ENCODE peak calls at places on chromosomes 4 and X, in eight cellular contexts. B, D, Y, M, V, L, A and N are unnamed samples.

GRCh38 chr4:1112174-1112820 is 1.1 kb downstream of the RNF212 start:
- DNase-seq in A (no peak), D (peak), L (peak), B (no peak), V (no peak), Y (no peak), M (no peak), N (no peak)

GRCh38 chr4:70559216-70559830 is 32.7 kb upstream of the AMBN start:
- DNase-seq in V (no peak), B (peak), A (no peak), M (peak), Y (peak), D (peak), L (peak), N (no peak)

GRCh38 chrX:35826503-35826902 is 28.4 kb downstream of the MAGEB16 start:
- DNase-seq in M (no peak), Y (no peak), A (no peak), L (no peak), B (no peak), V (no peak), D (no peak), N (no peak)

GRCh38 chr4:86117781-86118302 is 242.0 kb downstream of the MAPK10 start:
- DNase-seq in D (no peak), B (no peak), A (no peak), M (peak), Y (peak), L (no peak), V (no peak), N (peak)

GRCh38 chrX:151153086-151153485 is 23.3 kb upstream of the GPR50 start:
- DNase-seq in L (no peak), M (peak), Y (peak), B (no peak), A (no peak), D (no peak), V (no peak), N (peak)

GRCh38 chrX:31483336-31483735 is 411.5 kb upstream of the FTHL17 start:
- DNase-seq in L (no peak), M (no peak), Y (peak), A (no peak), B (no peak), D (no peak), V (no peak), N (peak)

GRCh38 chr4:7947927-7948326 is 8.3 kb upstream of the AFAP1 start:
- DNase-seq in L (no peak), Y (no peak), M (no peak), A (no peak), D (no peak), V (no peak), B (no peak), N (no peak)

GRCh38 chrX:16946971-16947562 is 609 bp downstream of the REPS2 start:
- DNase-seq in V (peak), Y (no peak), B (no peak), M (no peak), L (peak), D (peak), A (no peak), N (no peak)

GRCh38 chr4:144734522-144734921 is 88.6 kb downstream of the HHIP start:
- DNase-seq in D (no peak), A (no peak), M (no peak), B (no peak), L (no peak), V (no peak), Y (no peak), N (peak)

GRCh38 chr4:87409420-87409939 is 12.9 kb upstream of the NUDT9 start:
- DNase-seq in A (no peak), Y (no peak), L (no peak), D (no peak), M (peak), V (no peak), B (no peak), N (no peak)

GRCh38 chrX:113743069-113743468 is 840.8 kb upstream of the HTR2C start:
- DNase-seq in D (no peak), B (no peak), Y (no peak), A (no peak), V (no peak), L (no peak), M (no peak), N (no peak)

GRCh38 chrX:150478496-150479492 is 89.6 kb upstream of the MTM1 start:
- DNase-seq in V (no peak), D (no peak), B (no peak), L (no peak), Y (no peak), A (no peak), M (no peak), N (no peak)

GRCh38 chr4:2402053-2402452 is 16.4 kb downstream of the ZFYVE28 start:
- DNase-seq in D (peak), A (no peak), V (peak), M (peak), L (peak), Y (peak), B (peak), N (no peak)

GRCh38 chrX:74492720-74493201 is 71.5 kb downstream of the SLC16A2 start:
- DNase-seq in A (no peak), L (no peak), V (no peak), M (peak), D (no peak), B (peak), Y (peak), N (no peak)

DNA sequence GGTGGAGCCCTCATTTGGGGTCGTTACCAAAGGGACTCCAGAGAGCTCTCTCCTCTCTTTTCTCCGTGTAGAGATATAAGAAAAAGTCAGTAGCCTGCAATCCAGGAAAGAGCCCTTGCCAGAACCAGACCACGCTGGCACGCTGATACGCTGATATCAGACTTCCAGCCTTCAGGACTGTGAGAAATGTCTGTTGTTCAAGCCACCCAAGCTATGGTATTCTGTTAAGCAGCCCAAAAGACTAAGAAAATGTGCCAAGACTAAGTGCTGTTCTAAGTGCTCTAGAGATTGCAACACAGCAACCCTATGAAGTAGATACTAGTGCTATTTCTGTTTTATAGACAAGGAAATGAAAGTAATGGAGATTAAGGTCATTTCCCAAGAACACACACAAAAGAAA is 205.7 kb downstream of the CAMK2D start:
- DNase-seq in Y (peak), V (no peak), D (no peak), B (no peak), M (no peak), A (no peak), L (no peak), N (no peak)
- H3K4me3 ChIP-seq in Y (no peak), V (peak), D (no peak), B (no peak), M (no peak), A (no peak), L (no peak), N (no peak)

DNA sequence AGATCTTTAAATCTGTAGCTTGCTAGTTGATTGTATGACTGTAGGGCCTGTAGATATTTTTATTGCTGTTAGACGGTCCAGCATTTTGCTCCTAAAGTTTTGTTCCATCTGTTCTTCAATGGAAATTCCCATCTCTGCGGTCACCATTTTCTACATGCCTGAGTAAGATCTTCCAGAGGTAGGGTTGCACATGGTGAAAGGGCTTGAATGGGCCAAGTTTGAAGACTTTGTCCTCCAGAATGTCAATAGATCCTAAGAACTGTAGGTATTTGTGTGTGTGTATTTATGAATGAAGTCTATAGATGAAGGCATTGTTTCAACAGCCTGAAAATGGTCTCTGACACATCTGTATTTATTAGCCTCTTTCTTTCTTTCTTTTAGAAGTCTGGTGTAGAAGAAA is 22.3 kb upstream of the TAPT1 start:
- DNase-seq in D (no peak), Y (no peak), M (no peak), B (no peak), A (no peak), L (no peak), V (no peak), N (no peak)
- H3K4me3 ChIP-seq in D (no peak), Y (no peak), M (no peak), B (no peak), A (no peak), L (no peak), V (no peak), N (no peak)

GRCh38 chrX:34656842-34657780 is at the start of gene TMEM47:
- DNase-seq in M (peak), B (peak), D (peak), A (no peak), V (peak), L (peak), Y (peak), N (peak)
- H3K4me3 ChIP-seq in M (peak), B (peak), D (peak), A (peak), V (peak), L (peak), Y (peak), N (peak)

DNA sequence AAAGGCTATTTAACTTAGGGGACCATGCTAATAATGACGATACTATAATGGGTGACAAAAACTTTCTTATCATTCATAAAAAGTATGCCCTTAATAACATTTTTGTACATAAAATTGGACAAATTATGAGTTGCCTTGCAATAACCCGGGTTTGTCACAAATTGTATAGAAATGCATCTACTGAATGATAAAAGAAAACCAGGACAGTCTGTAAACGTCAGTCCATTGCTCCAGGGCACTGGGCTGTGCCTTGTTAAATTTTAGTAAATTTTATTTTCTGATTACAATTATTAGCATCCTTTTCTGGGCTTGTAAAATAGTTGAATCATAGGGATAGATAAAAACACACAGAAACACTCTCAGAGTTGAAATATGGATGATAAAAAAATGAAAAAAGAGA is 778.3 kb downstream of the RAPGEF2 start:
- DNase-seq in L (no peak), B (no peak), V (no peak), M (no peak), A (no peak), D (no peak), Y (no peak), N (no peak)
- H3K4me3 ChIP-seq in L (no peak), B (no peak), V (no peak), M (no peak), A (no peak), D (no peak), Y (no peak), N (no peak)